ENCODE peak calls at places on chromosomes 13 and 19, in eight cellular contexts. P is endodermal cell, H is mesendoderm, V is H1, G is H9, S is GM23248, X is astrocyte, Z is neuronal stem cell. O is an unnamed sample.

GRCh38 chr13:111412251-111412650 is 91.8 kb downstream of the TEX29 start:
- DNase-seq in P (no peak), H (no peak), V (no peak), G (no peak), S (no peak), X (no peak), Z (no peak), O (no peak)

GRCh38 chr13:42392180-42392579 is 120.2 kb downstream of the AKAP11 start:
- DNase-seq in P (no peak), H (no peak), V (no peak), G (no peak), S (no peak), X (no peak), Z (no peak), O (no peak)

GRCh38 chr19:19329199-19329598 is 8.6 kb downstream of the MAU2 start:
- DNase-seq in P (no peak), H (no peak), V (no peak), G (no peak), S (no peak), X (no peak), Z (no peak), O (no peak)

GRCh38 chr19:18700501-18701249 is 17.2 kb downstream of the CRTC1 start:
- DNase-seq in P (peak; percentile 87), H (peak; percentile 65), V (peak; percentile 84), G (peak; percentile 73), S (peak; percentile 85), X (peak; percentile 36), Z (peak; percentile 67), O (peak; percentile 39)

GRCh38 chr13:32426191-32426980 is 1.5 kb downstream of the N4BP2L1 start:
- DNase-seq in P (peak; percentile 46), H (no peak), V (no peak), G (no peak), S (peak; percentile 55), X (no peak), Z (no peak), O (no peak)

GRCh38 chr13:77876176-77876575 is 42.5 kb downstream of the EDNRB start:
- DNase-seq in P (no peak), H (no peak), V (no peak), G (no peak), S (peak; percentile 60), X (peak; percentile 16), Z (no peak), O (no peak)

GRCh38 chr19:11538232-11539036 is at the start of gene CNN1:
- DNase-seq in P (peak; percentile 93), H (peak; percentile 98), V (peak; percentile 83), G (peak; percentile 88), S (peak; percentile 77), X (peak; percentile 90), Z (no peak), O (no peak)

GRCh38 chr13:98216135-98216565 is 39.1 kb upstream of the RNF113B start:
- DNase-seq in P (no peak), H (peak; percentile 38), V (no peak), G (no peak), S (peak; percentile 96), X (peak; percentile 87), Z (no peak), O (no peak)

GRCh38 chr13:77506874-77507273 is 28.6 kb upstream of the SCEL start:
- DNase-seq in P (no peak), H (no peak), V (no peak), G (no peak), S (peak; percentile 30), X (peak; percentile 2), Z (no peak), O (no peak)

GRCh38 chr13:94548382-94549240 is 47.3 kb downstream of the TGDS start:
- DNase-seq in P (peak; percentile 92), H (no peak), V (no peak), G (peak; percentile 81), S (peak; percentile 58), X (peak; percentile 27), Z (no peak), O (no peak)

GRCh38 chr19:11291415-11291814 is 4.5 kb upstream of the TSPAN16 start:
- DNase-seq in P (no peak), H (no peak), V (no peak), G (no peak), S (no peak), X (no peak), Z (no peak), O (no peak)

GRCh38 chr19:16330811-16331690 is 6.4 kb downstream of the KLF2 start:
- DNase-seq in P (no peak), H (no peak), V (no peak), G (no peak), S (peak; percentile 57), X (no peak), Z (no peak), O (no peak)

GRCh38 chr13:41460930-41461329 is 3.6 kb downstream of the RGCC start:
- DNase-seq in P (no peak), H (no peak), V (no peak), G (no peak), S (no peak), X (no peak), Z (no peak), O (no peak)

DNA sequence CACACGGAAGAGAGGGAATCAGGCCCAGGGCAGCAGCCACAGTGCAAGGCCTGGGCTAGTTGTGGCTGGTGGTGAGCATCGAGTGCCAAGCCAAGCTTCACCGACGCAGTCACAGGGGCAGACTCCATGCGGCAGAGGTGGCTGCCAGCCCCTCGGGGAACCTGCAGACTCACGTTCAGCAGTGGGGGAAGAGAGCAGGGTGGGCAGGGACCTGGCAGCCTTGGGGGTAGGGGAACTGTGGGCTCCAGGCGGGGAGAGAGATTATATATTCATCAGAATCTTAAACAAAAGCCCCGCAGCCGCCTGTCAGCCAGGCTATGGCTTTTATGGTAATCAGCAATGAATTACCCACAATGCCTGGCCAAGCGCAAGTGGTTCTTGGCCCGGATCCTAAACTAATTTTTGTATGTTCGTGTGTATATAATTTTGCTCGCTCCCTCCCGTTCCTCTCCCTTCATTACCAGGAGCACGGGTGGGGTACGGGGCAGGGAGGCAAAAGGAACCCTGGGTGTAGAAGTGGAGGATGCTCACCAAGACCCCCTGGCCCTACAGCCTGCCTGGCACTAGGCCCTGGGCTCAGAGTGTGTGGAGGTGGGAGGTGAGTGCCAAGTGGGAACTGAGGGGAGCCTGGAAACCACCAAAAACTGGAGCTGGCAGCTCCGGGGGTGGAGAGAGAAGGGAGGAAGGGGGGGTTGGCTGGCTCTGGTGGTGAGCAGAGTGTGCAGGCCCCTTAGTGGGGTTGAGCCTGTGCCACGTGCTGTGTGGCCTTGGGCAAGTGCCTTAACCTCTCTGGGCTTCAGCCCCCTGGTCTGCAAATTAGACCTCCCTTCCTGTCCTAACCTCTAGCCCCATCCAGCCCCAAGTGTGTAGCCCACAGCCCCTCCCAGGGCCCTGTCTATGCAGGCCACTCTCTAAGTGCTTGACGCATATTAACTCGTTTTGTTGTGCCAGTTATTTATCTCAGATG is 31.9 kb downstream of the PTPRS start:
- DNase-seq in P (no peak), H (peak; percentile 51), V (no peak), G (no peak), S (peak; percentile 68), X (peak; percentile 88), Z (no peak), O (no peak)
- H3K9ac ChIP-seq in P (no peak overlapping the region), H (no peak overlapping the region), V (no peak overlapping the region), G (no peak overlapping the region), S (peak overlapping the region; percentile 75), X (peak overlapping the region; percentile 83), Z (no peak overlapping the region), O (no peak overlapping the region)

GRCh38 chr13:24456396-24456795 is 56.2 kb downstream of the PARP4 start:
- DNase-seq in P (no peak), H (peak; percentile 4), V (no peak), G (no peak), S (no peak), X (no peak), Z (no peak), O (peak; percentile 84)

GRCh38 chr13:24460256-24460655 is 52.3 kb downstream of the PARP4 start:
- DNase-seq in P (no peak), H (no peak), V (no peak), G (no peak), S (no peak), X (no peak), Z (no peak), O (no peak)

GRCh38 chr13:24459234-24459633 is 53.3 kb downstream of the PARP4 start:
- DNase-seq in P (no peak), H (no peak), V (no peak), G (no peak), S (peak; percentile 88), X (peak; percentile 43), Z (no peak), O (no peak)

GRCh38 chr13:24463078-24463477 is 49.5 kb downstream of the PARP4 start:
- DNase-seq in P (no peak), H (no peak), V (no peak), G (no peak), S (no peak), X (no peak), Z (no peak), O (no peak)

DNA sequence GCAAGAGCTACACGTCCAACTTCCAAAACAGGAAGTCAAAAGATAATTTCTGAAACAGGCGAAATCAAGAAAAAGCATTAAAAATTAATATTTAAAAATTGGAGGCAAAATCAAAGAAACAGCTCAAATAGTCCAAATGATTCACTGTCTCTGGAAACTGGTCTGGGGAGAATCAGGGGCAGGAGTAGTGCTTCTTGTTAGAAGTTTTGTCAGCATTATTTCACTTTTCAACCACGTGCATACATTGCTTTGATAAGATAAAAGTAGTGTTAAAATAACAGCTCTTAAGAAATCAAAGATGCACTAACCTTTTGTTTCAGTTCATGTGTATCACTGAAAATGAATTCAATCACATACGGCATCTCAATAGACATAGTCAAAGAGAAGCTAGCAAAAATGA is 53.8 kb downstream of the PARP4 start:
- DNase-seq in P (no peak), H (no peak), V (no peak), G (no peak), S (no peak), X (no peak), Z (no peak), O (no peak)
- H3K9ac ChIP-seq in P (no peak overlapping the region), H (no peak overlapping the region), V (no peak overlapping the region), G (no peak overlapping the region), S (no peak overlapping the region), X (no peak overlapping the region), Z (no peak overlapping the region), O (no peak overlapping the region)

GRCh38 chr13:36158606-36159005 is 27.4 kb upstream of the DCLK1 start:
- DNase-seq in P (no peak), H (no peak), V (no peak), G (no peak), S (no peak), X (peak; percentile 74), Z (no peak), O (peak; percentile 5)
- H3K9ac ChIP-seq in P (no peak overlapping the region), H (no peak overlapping the region), V (no peak overlapping the region), G (no peak overlapping the region), S (no peak overlapping the region), X (no peak overlapping the region), Z (no peak overlapping the region), O (no peak overlapping the region)

GRCh38 chr19:7978196-7978825 is 27.1 kb downstream of the ELAVL1 start:
- DNase-seq in P (no peak), H (no peak), V (no peak), G (no peak), S (peak; percentile 20), X (no peak), Z (no peak), O (no peak)
- H3K9ac ChIP-seq in P (no peak overlapping the region), H (no peak overlapping the region), V (no peak overlapping the region), G (no peak overlapping the region), S (no peak overlapping the region), X (no peak overlapping the region), Z (no peak overlapping the region), O (no peak overlapping the region)

DNA sequence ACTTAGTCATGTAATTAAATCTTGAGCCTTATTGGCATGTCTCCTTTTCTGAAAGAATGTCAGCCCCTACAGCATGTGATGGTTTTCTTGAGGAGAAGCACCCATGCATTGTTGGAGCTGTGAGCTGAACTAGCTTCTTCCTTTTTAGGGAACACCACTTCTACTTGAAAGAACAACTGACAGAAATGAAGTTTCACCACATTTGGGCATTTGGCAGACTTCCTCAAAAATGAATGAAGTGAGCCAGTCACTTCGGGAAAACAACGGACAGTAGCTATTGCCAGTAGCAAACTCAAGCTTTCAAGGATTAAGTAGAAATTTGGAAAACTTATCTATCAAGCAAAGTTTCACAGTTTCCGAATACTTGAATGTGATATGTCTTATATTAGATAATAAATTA is 1351.2 kb downstream of the EFNB2 start:
- DNase-seq in P (no peak), H (no peak), V (no peak), G (no peak), S (no peak), X (no peak), Z (no peak), O (no peak)
- H3K9ac ChIP-seq in P (no peak overlapping the region), H (no peak overlapping the region), V (no peak overlapping the region), G (no peak overlapping the region), S (no peak overlapping the region), X (no peak overlapping the region), Z (no peak overlapping the region), O (no peak overlapping the region)

O was measured in trophoblast cell.